ENCODE peak calls at places on chromosomes 5 and 9, in four cellular contexts. J is GM12878, U is SK-N-SH, R is HepG2. T is an unnamed sample. For H3K79me2, the result is how much of the 10 kb centered on the place peaks cover.

GRCh38 chr5:56964173-56964572 is 12.2 kb upstream of the MIER3 start:
- DNase-seq in U (no peak), R (no peak), J (no peak), T (no peak)

GRCh38 chr5:133635051-133635450 is 22.7 kb upstream of the FSTL4 start:
- DNase-seq in U (no peak), R (no peak), J (no peak), T (no peak)

GRCh38 chr5:91042856-91043255 is 340.3 kb downstream of the ARRDC3 start:
- DNase-seq in U (no peak), R (peak), J (no peak), T (no peak)

GRCh38 chr5:2006971-2007291 is 124.2 kb upstream of the IRX4 start:
- DNase-seq in J (no peak), R (no peak), U (no peak), T (no peak)

GRCh38 chr5:119302916-119303897 is 52.6 kb upstream of the TNFAIP8 start:
- DNase-seq in U (no peak), J (no peak), R (peak), T (peak)

GRCh38 chr9:86557063-86557766 is 203.0 kb upstream of the TUT7 start:
- DNase-seq in R (no peak), U (no peak), J (no peak), T (no peak)

GRCh38 chr9:11194249-11194648 is 581.4 kb upstream of the PTPRD start:
- DNase-seq in J (no peak), U (no peak), R (no peak), T (no peak)

GRCh38 chr5:359301-359897 is 37.9 kb downstream of the AHRR start:
- DNase-seq in U (peak), J (no peak), R (no peak), T (no peak)

GRCh38 chr9:103245369-103245768 is 250.2 kb downstream of the CYLC2 start:
- DNase-seq in U (no peak), J (no peak), R (no peak), T (no peak)

GRCh38 chr9:95409650-95410426 is 92.3 kb upstream of the FANCC start:
- DNase-seq in U (no peak), R (peak), J (no peak), T (peak)

GRCh38 chr5:139276426-139276825 is 17.1 kb upstream of the MATR3 start:
- DNase-seq in J (no peak), U (no peak), R (no peak), T (no peak)

GRCh38 chr5:174751154-174751990 is 27.0 kb downstream of the MSX2 start:
- DNase-seq in J (no peak), U (peak), R (no peak), T (no peak)

GRCh38 chr5:35461530-35461929 is 156.1 kb upstream of the SPEF2 start:
- DNase-seq in J (no peak), R (no peak), U (no peak), T (no peak)

GRCh38 chr5:16427572-16427971 is 38.0 kb downstream of the ZNF622 start:
- DNase-seq in R (no peak), U (no peak), J (no peak), T (no peak)

GRCh38 chr9:114405294-114406034 is 17.7 kb upstream of the AKNA start:
- DNase-seq in J (no peak), U (peak), R (peak), T (peak)

GRCh38 chr5:135489466-135490244 is 37.5 kb upstream of the TIFAB start:
- DNase-seq in U (no peak), R (peak), J (no peak), T (no peak)

GRCh38 chr5:126967808-126968466 is 62.4 kb downstream of the MARCHF3 start:
- DNase-seq in R (no peak), U (peak), J (no peak), T (no peak)

GRCh38 chr5:135140805-135141204 is 106.8 kb upstream of the PITX1 start:
- DNase-seq in U (no peak), R (no peak), J (no peak), T (no peak)

GRCh38 chr9:87178353-87178752 is 231.0 kb upstream of the GAS1 start:
- DNase-seq in U (no peak), R (no peak), J (no peak), T (no peak)

GRCh38 chr9:97906236-97906831 is 16.0 kb downstream of the TRMO start:
- DNase-seq in R (no peak), U (no peak), J (no peak), T (no peak)

GRCh38 chr9:130215341-130216119 is 43.3 kb downstream of the NCS1 start:
- DNase-seq in J (no peak), U (no peak), R (no peak), T (no peak)

GRCh38 chr5:548256-548655 is 24.0 kb upstream of the SLC9A3 start:
- DNase-seq in J (no peak), R (no peak), U (no peak), T (no peak)

GRCh38 chr9:126470251-126470993 is 143.3 kb upstream of the LMX1B start:
- DNase-seq in U (no peak), R (no peak), J (no peak), T (no peak)

GRCh38 chr5:174511711-174512253 is 212.6 kb upstream of the MSX2 start:
- DNase-seq in J (no peak), U (no peak), R (peak), T (no peak)

GRCh38 chr5:26326153-26326759 is 712.1 kb downstream of the CDH9 start:
- DNase-seq in R (no peak), J (no peak), U (no peak), T (no peak)

GRCh38 chr5:66824476-66824875 is 228.3 kb downstream of the MAST4 start:
- DNase-seq in R (no peak), J (no peak), U (no peak), T (no peak)
- H3K79me2 ChIP-seq in R (under half), J (under half), U (under half), T (under half)

GRCh38 chr9:20238921-20239320 is 383.4 kb downstream of the MLLT3 start:
- DNase-seq in U (no peak), R (no peak), J (no peak), T (no peak)
- TF ChIP-seq NFIC in U (no peak), R (no peak), J (no peak), T (no peak)

DNA sequence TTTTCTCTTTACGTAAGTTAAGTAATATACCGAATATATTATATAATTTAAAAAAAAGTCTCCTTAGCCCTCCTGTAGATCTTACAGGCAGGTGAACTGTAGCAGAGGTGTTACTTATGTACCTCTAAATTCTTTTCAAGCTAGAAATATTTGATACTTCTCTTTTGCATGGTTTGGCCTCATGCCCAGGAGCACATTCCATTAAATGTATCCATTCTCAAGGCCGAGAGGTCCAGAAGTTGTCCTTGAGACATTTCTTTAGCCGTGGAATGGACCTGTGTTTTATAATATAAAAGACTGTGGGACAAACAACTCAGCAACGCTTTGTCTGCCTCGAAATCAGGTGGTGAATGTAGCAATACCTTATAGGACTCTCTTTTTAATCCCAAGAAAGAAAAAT is 184.5 kb downstream of the TRIO start:
- DNase-seq in U (no peak), R (no peak), J (no peak), T (no peak)
- H3K79me2 ChIP-seq in U (half or more), R (under half), J (under half), T (under half)

GRCh38 chr5:38845555-38846378 is at the start of gene OSMR:
- DNase-seq in J (no peak), U (peak), R (peak), T (peak)

GRCh38 chr5:38843665-38844064 is 2.1 kb upstream of the OSMR start:
- DNase-seq in U (no peak), J (no peak), R (no peak), T (no peak)

GRCh38 chr5:38847549-38848341 is 1.9 kb downstream of the OSMR start:
- DNase-seq in J (no peak), R (no peak), U (no peak), T (no peak)

GRCh38 chr5:38848637-38849036 is 2.8 kb downstream of the OSMR start:
- DNase-seq in R (no peak), J (no peak), U (no peak), T (no peak)

GRCh38 chr5:38846379-38846967 is 661 bp downstream of the OSMR start:
- DNase-seq in R (peak), U (no peak), J (no peak), T (no peak)
- TF ChIP-seq NFIC in R (no peak), U (no peak), J (no peak), T (no peak)

GRCh38 chr5:77670526-77670925 is 32.0 kb upstream of the OTP start:
- DNase-seq in U (no peak), R (no peak), J (no peak), T (no peak)

DNA sequence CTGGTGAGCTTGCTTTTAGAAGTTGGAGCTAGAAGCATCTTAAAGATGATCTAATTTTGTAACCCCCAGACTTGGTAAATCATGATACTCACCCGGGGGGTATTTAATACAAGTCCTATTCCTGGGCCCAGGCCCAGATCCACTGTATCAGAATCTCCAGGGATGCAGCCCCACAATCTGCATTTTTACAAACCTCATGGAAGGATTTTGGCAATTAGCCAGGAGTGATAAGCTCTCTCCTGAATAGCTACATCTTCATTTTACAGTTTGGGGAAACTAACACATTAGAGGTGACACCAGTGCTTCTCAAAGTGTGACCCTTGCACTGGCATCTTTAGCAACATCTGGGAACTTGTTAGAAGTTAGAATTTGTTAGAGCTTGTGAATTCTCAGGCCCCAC is 31.2 kb upstream of the OTP start:
- DNase-seq in J (no peak), U (no peak), R (no peak), T (no peak)
- H3K79me2 ChIP-seq in J (under half), U (under half), R (under half), T (under half)

GRCh38 chr9:99431103-99431502 is 209.0 kb downstream of the SEC61B start:
- DNase-seq in J (no peak), R (no peak), U (no peak), T (no peak)
- TF ChIP-seq NFIC in J (no peak), R (no peak), U (peak), T (no peak)

GRCh38 chr5:76488969-76489368 is 85.9 kb downstream of the IQGAP2 start:
- DNase-seq in R (no peak), U (no peak), J (no peak), T (no peak)

GRCh38 chr5:76492819-76493189 is 89.7 kb downstream of the IQGAP2 start:
- DNase-seq in R (no peak), U (no peak), J (no peak), T (no peak)

GRCh38 chr5:76493190-76493837 is 90.2 kb downstream of the IQGAP2 start:
- DNase-seq in R (peak), U (no peak), J (no peak), T (no peak)

GRCh38 chr5:76489877-76490688 is 87.0 kb downstream of the IQGAP2 start:
- DNase-seq in U (no peak), J (no peak), R (no peak), T (no peak)

GRCh38 chr5:76490970-76491369 is 87.9 kb downstream of the IQGAP2 start:
- DNase-seq in R (no peak), U (no peak), J (no peak), T (no peak)
- H3K79me2 ChIP-seq in R (under half), U (under half), J (under half), T (under half)

GRCh38 chr9:127523312-127523851 is 72.1 kb downstream of the LRSAM1 start:
- DNase-seq in U (peak), R (no peak), J (no peak), T (peak)

GRCh38 chr9:127521919-127522304 is 70.6 kb downstream of the LRSAM1 start:
- DNase-seq in U (no peak), J (no peak), R (no peak), T (no peak)

GRCh38 chr9:127519301-127520166 is 68.2 kb downstream of the LRSAM1 start:
- DNase-seq in R (no peak), U (no peak), J (peak), T (no peak)

GRCh38 chr9:127522727-127523126 is 71.4 kb downstream of the LRSAM1 start:
- DNase-seq in R (no peak), J (no peak), U (no peak), T (no peak)

DNA sequence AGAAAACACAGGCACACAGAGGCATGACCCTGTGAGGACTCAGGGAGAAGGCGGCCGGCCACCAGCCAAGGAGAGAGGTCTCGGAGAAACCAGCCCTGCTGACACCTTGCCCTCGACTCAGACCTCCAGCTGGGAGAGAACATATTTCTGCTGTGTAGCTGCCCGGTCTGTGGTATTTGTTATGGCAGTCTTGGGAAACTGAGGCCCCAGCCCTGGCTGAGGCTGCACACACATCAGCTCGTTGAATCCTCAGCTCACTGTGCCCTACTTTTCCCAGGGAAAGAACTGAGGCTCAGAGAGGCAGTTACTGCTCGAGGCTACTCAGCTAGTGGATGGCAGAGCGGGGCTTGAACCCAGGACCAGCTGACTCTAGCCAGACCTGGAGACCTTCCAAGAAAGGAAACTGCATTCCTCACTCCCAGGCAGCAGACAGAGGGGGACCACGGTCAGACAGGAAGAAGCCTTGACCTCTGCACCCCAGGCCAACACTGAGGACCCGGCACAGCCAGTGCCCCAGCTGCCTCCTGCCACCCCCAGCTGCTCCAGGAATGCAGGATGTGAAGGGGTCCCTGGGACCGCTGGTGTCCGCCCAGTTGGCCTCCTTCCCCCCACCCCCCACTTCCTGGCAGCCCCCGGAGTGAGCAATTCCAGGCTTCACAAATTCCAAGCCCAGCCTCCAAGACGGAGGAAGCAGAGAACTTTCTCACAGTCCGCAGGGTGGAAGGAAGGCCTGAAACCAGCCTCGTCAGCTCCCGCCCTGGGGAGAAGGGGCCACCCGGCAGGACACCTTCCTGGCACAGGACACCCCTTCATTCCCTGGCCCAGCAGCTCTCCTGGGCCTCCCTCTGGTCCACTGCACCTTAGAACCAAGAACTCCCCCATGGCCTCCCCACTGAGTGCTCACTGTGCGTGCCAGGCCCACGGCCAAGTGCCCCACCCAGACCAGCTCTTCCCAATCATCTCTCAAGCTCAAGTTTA is 69.9 kb downstream of the LRSAM1 start:
- DNase-seq in J (no peak), U (no peak), R (no peak), T (no peak)
- TF ChIP-seq NFIC in J (no peak), U (peak), R (no peak), T (no peak)

DNA sequence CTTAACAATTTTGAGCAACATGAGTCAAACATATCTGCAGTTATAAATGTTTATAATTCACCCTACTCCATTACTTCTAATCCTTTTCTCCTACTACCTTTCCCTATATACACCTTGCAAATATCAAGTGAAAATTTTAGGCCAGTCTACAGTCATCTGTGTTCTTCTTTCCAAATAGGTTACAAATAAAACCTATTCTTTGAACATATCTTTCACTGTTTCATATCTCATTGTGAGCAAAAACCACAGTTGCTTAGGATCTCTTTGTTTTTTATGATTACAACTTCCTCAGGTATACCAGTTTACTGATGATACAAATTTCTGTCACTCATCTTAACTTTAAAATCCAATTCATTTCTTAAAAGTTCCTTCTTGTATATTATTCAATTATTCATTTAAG is 34.4 kb downstream of the RFX3 start:
- DNase-seq in R (no peak), U (no peak), J (no peak), T (no peak)
- H3K79me2 ChIP-seq in R (under half), U (under half), J (under half), T (under half)